ENCODE peak calls at places on chromosomes 7 and 10, in eight cellular contexts. N is posterior vena cava; S is cardiac septum; G is CD8-positive, alpha-beta T cell; M is fibroblast of the aortic adventitia; H is foreskin fibroblast; O is Peyer's patch; T is astrocyte of the spinal cord. R is an unnamed sample.

GRCh38 chr10:125742465-125742864 is 23.0 kb downstream of the EDRF1 start:
- DNase-seq in N (no peak), S (no peak), G (no peak), M (peak), H (no peak), O (no peak), T (peak), R (no peak)

GRCh38 chr7:27424231-27424630 is 181.6 kb downstream of the EVX1 start:
- DNase-seq in N (no peak), S (no peak), G (no peak), M (no peak), H (no peak), O (no peak), T (no peak), R (no peak)

GRCh38 chr10:109914966-109915365 is 8.3 kb downstream of the XPNPEP1 start:
- DNase-seq in N (no peak), S (no peak), G (no peak), M (peak), H (peak), O (no peak), T (peak), R (no peak)

GRCh38 chr7:44216521-44217030 is 15.8 kb downstream of the YKT6 start:
- DNase-seq in N (peak), S (peak), G (no peak), M (no peak), H (no peak), O (no peak), T (no peak), R (no peak)

GRCh38 chr7:142352543-142352942 is 94.7 kb upstream of the PRSS58 start:
- DNase-seq in N (no peak), S (no peak), G (no peak), M (no peak), H (no peak), O (no peak), T (no peak), R (no peak)

GRCh38 chr10:50874723-50875122 is 10.7 kb downstream of the A1CF start:
- DNase-seq in N (no peak), S (no peak), G (no peak), M (no peak), H (no peak), O (no peak), T (no peak), R (no peak)

GRCh38 chr10:43658227-43658626 is 9.5 kb upstream of the ZNF32 start:
- DNase-seq in N (no peak), S (no peak), G (no peak), M (no peak), H (no peak), O (no peak), T (no peak), R (no peak)

GRCh38 chr7:55122263-55122662 is 103.4 kb downstream of the EGFR start:
- DNase-seq in N (no peak), S (no peak), G (no peak), M (no peak), H (no peak), O (no peak), T (no peak), R (no peak)

GRCh38 chr10:105269011-105269410 is 627.9 kb downstream of the SORCS3 start:
- DNase-seq in N (no peak), S (no peak), G (no peak), M (no peak), H (no peak), O (no peak), T (no peak), R (no peak)

GRCh38 chr10:69961168-69961863 is 91.3 kb upstream of the MACROH2A2 start:
- DNase-seq in N (no peak), S (peak), G (no peak), M (no peak), H (no peak), O (peak), T (no peak), R (no peak)

GRCh38 chr10:34918060-34918840 is 103.2 kb upstream of the PARD3 start:
- DNase-seq in N (no peak), S (peak), G (no peak), M (no peak), H (no peak), O (no peak), T (no peak), R (no peak)

GRCh38 chr10:114412907-114413386 is 8.6 kb upstream of the AFAP1L2 start:
- DNase-seq in N (no peak), S (no peak), G (no peak), M (peak), H (no peak), O (no peak), T (peak), R (no peak)

GRCh38 chr10:1020966-1021365 is 4.7 kb downstream of the IDI2 start:
- DNase-seq in N (no peak), S (peak), G (no peak), M (no peak), H (no peak), O (no peak), T (no peak), R (no peak)

GRCh38 chr10:76231258-76231934 is 800.0 kb downstream of the LRMDA start:
- DNase-seq in N (no peak), S (no peak), G (no peak), M (no peak), H (no peak), O (no peak), T (no peak), R (no peak)

GRCh38 chr7:68604516-68604915 is 993.8 kb upstream of the AUTS2 start:
- DNase-seq in N (no peak), S (no peak), G (no peak), M (no peak), H (no peak), O (no peak), T (no peak), R (no peak)

GRCh38 chr10:51297438-51297837 is 223.2 kb downstream of the PRKG1 start:
- DNase-seq in N (no peak), S (no peak), G (no peak), M (peak), H (peak), O (no peak), T (peak), R (no peak)

R was measured in T-helper 9 cell.